ENCODE peak calls at places on chromosome 7, in eight cellular contexts. V is pancreas, E is cardiac fibroblast, F is activated B cell treated with CpG ODN at 0.5 μM for 24 hours, I is A549, O is cardiac muscle cell, P is fibroblast of mammary gland, H is prostate gland. W is an unnamed sample.

GRCh38 chr7:41930538-41931262 is 227.8 kb upstream of the INHBA start:
- DNase-seq in O (peak), P (peak), I (no peak), H (no peak), E (peak), V (no peak), F (no peak), W (no peak)

GRCh38 chr7:121525155-121525819 is 129.2 kb upstream of the FAM3C start:
- DNase-seq in E (no peak), O (no peak), I (no peak), H (no peak), F (no peak), P (no peak), V (no peak), W (no peak)

GRCh38 chr7:74253331-74253730 is 868 bp downstream of the RFC2 start:
- DNase-seq in O (no peak), E (no peak), F (no peak), I (no peak), P (no peak), H (no peak), V (no peak), W (no peak)

GRCh38 chr7:143433759-143434158 is 9.5 kb upstream of the TAS2R60 start:
- DNase-seq in F (no peak), E (no peak), P (no peak), I (no peak), H (no peak), V (no peak), O (no peak), W (no peak)

GRCh38 chr7:34622182-34622581 is 35.8 kb upstream of the NPSR1 start:
- DNase-seq in O (no peak), V (no peak), H (no peak), P (no peak), E (no peak), F (no peak), I (no peak), W (no peak)

GRCh38 chr7:74525881-74526280 is 72.2 kb downstream of the GTF2IRD1 start:
- DNase-seq in P (no peak), V (peak), E (no peak), O (no peak), H (peak), F (no peak), I (no peak), W (no peak)

GRCh38 chr7:25476863-25477262 is 248.6 kb upstream of the NPVF start:
- DNase-seq in P (no peak), I (no peak), O (no peak), V (no peak), E (no peak), H (no peak), F (no peak), W (no peak)

GRCh38 chr7:125355899-125356298 is 426.3 kb upstream of the POT1 start:
- DNase-seq in O (peak), V (no peak), P (peak), E (peak), H (no peak), F (no peak), I (no peak), W (no peak)

GRCh38 chr7:135254-135653 is 57.1 kb upstream of the FAM20C start:
- DNase-seq in H (no peak), F (no peak), V (no peak), O (no peak), P (no peak), I (no peak), E (no peak), W (no peak)

GRCh38 chr7:22356010-22356854 is 722 bp downstream of the RAPGEF5 start:
- DNase-seq in P (no peak), O (no peak), V (no peak), I (no peak), F (no peak), E (no peak), H (no peak), W (no peak)

GRCh38 chr7:1936531-1937251 is 266.6 kb downstream of the ELFN1 start:
- DNase-seq in V (no peak), E (no peak), F (no peak), O (no peak), I (no peak), P (no peak), H (no peak), W (no peak)

GRCh38 chr7:28623105-28623730 is 210.9 kb downstream of the CREB5 start:
- DNase-seq in F (no peak), E (peak), H (no peak), V (no peak), P (peak), O (peak), I (no peak), W (no peak)

GRCh38 chr7:28626191-28626590 is 213.9 kb downstream of the CREB5 start:
- DNase-seq in P (peak), O (no peak), H (no peak), I (no peak), F (no peak), V (no peak), E (no peak), W (no peak)

GRCh38 chr7:28621369-28621807 is 209.1 kb downstream of the CREB5 start:
- DNase-seq in H (no peak), P (no peak), F (no peak), V (no peak), E (no peak), O (no peak), I (no peak), W (no peak)

GRCh38 chr7:28625446-28625845 is 213.1 kb downstream of the CREB5 start:
- DNase-seq in V (no peak), O (no peak), E (no peak), F (no peak), I (no peak), P (peak), H (no peak), W (no peak)

DNA sequence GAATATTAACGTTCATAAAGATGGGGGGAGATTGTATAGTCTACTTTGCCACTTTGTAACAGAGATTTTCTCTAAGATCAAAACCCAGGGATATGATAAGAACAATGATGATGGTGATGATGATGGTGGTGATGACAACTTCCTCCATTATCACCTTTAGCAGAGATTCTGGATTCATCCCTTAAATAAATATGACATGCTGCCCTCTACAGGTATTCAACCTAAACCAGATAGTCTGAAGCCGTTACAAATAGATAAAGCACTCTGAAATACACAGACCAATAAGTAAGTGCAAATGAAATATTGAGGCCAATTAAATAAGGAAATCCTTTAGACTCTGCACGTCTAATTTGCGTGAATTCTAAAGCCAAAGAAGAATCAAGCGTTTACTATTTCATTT is 211.5 kb downstream of the CREB5 start:
- DNase-seq in V (no peak), F (no peak), E (no peak), I (peak), O (no peak), H (no peak), P (peak), W (no peak)
- TF ChIP-seq CTCF in V (no peak), F (no peak), E (no peak), I (peak), O (peak), H (no peak), P (peak), W (peak)

GRCh38 chr7:149615690-149616270 is 118.2 kb upstream of the ZNF746 start:
- DNase-seq in P (no peak), O (no peak), F (no peak), H (no peak), V (no peak), E (no peak), I (no peak), W (no peak)
- TF ChIP-seq CTCF in P (no peak), O (no peak), F (no peak), H (no peak), V (no peak), E (no peak), I (no peak), W (no peak)

DNA sequence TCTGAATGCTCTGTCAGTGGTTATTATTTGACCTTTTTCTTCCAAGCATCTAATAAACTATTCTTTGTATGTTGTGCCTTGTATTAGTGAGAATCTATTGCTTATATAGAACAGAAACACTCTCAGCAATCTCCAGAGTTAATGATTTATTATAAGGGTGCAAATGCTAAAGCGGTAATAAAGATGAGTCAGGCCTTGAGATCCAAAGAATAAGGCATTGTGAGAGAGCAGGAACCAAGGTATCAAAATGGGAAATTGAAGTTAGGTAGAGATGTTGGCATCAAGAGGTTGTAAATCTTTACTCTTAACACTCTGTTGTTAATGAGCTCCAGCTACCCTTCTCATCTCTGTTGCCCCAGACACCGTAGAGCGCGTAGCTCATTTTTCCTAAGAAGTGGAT is 375.2 kb downstream of the ARL4A start:
- DNase-seq in E (no peak), P (no peak), H (no peak), F (no peak), V (no peak), O (no peak), I (no peak), W (no peak)
- TF ChIP-seq CTCF in E (no peak), P (no peak), H (no peak), F (no peak), V (no peak), O (no peak), I (no peak), W (no peak)

DNA sequence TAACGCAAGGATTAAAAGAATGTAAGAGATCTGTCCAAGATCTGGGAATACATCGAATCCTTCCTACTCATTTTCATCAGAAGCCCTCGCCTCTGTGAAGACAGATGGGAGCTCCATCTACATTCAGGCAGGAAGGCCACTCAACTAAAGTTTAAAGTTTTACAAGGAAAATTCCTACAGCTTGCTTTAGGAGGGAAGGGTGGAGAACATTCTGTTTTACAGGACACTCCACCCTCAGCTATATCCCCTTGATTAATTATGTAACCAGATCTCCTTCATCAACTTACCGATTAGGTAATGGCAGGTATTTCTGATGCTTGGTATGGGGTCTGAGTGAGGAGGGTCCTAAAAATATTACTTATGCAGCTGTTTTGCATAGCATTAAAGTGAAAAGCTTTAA is 5.6 kb upstream of the AHR start:
- DNase-seq in I (no peak), E (no peak), O (no peak), H (no peak), V (no peak), P (no peak), F (no peak), W (no peak)
- TF ChIP-seq CTCF in I (no peak), E (no peak), O (no peak), H (no peak), V (no peak), P (no peak), F (no peak), W (no peak)

DNA sequence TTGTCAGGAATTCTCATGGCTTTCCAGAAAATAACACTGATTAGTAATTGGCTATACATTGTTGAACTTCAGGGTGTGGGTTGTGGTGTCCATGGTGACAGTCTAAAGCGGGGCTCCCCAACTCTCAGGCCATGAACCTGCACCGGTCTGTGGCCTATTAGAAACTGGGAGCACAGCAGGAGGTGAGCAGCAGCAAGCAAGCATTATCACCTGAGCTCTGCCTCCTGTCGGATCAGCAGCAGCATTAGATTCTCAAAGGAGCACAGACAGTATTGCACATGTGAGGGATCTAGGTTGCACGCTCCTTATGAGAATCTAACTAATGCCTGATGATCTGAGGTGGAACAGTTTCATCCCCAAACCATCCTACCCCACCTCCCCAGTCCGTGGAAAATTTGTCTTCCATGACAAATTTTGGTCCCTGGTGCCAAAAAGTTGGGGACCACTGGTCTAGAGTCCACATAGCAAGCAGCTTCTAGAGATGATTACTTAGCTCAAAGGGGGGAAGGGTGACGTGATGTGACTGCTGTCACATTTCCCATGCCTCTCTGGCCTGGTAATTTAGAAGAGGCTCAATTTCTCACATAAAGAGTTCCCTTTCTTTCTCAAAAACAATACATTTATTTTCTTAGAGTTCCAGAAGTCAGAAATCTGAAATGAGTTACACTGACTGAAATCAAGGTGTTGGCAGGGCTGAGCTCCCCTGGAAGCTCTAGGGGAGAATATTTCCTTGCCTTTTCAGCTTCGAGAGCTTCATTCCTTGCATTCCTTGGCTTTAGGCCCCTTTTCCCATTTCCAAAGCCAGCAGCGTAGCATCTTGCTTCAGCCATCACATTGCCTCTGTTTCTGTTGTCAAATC is 17.6 kb upstream of the FAM221A start:
- DNase-seq in E (peak), O (peak), V (no peak), H (no peak), P (no peak), F (no peak), I (no peak), W (no peak)
- TF ChIP-seq CTCF in E (no peak), O (no peak), V (no peak), H (no peak), P (no peak), F (no peak), I (no peak), W (no peak)

GRCh38 chr7:127066974-127067373 is 185.8 kb downstream of the GRM8 start:
- DNase-seq in O (no peak), P (no peak), I (peak), E (no peak), V (no peak), F (no peak), H (peak), W (no peak)
- TF ChIP-seq CTCF in O (no peak), P (no peak), I (no peak), E (no peak), V (no peak), F (no peak), H (no peak), W (no peak)

DNA sequence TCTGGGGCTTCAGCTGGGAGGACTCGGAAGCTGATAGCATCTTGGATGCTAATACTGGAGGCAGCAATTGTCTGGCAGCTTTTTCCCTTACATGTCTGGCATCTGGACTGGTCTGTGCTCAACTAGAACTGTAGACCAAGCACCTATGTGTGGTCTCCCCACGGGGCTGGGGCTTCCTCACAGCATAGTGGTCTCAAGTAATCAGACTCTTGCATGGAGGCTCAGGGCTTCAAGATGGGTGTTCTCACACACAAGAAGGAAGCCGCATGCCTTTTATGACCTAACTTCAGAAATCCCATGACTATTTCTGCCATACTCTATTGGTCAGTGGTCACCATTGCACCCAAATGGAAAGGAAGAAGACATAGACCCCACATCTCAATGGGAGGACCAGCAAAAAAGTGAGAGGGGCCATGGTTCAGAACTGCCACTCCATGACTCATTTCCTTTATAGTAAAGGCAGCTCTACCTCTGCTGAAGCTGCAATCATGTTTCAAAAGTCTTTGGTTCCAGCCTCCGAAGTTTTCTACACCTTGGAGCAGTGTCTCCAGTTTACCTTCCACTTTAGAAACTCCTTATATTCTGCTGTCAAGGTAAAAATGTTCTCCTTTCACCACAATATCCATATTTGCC is 14.7 kb downstream of the AOC1 start:
- DNase-seq in H (no peak), F (no peak), E (no peak), I (no peak), V (no peak), P (no peak), O (no peak), W (no peak)
- TF ChIP-seq CTCF in H (no peak), F (no peak), E (no peak), I (no peak), V (no peak), P (no peak), O (no peak), W (no peak)